ENCODE peak calls at places on chromosome 2, in four cellular contexts. D, H, Q and E are unnamed samples.
A peak's percentile ranks its signal among the peaks of the same experiment; 100 is the strongest.

GRCh38 chr2:36403675-36404230 is 48.2 kb downstream of the CRIM1 start:
- DNase-seq in Q (no peak), D (no peak), H (no peak), E (no peak)

GRCh38 chr2:41768301-41768700 is 279.5 kb upstream of the PKDCC start:
- DNase-seq in Q (peak; percentile 62), D (no peak), H (peak; percentile 19), E (peak; percentile 8)

GRCh38 chr2:33220533-33220932 is 255.9 kb upstream of the RASGRP3 start:
- DNase-seq in H (no peak), D (no peak), Q (peak; percentile 53), E (no peak)

GRCh38 chr2:68253211-68254068 is 1.1 kb upstream of the PPP3R1 start:
- DNase-seq in D (no peak), H (no peak), Q (no peak), E (no peak)

GRCh38 chr2:233360771-233361176 is 6.5 kb downstream of the DGKD start:
- DNase-seq in Q (no peak), H (no peak), D (no peak), E (no peak)

GRCh38 chr2:37664190-37664751 is 7.2 kb downstream of the CDC42EP3 start:
- DNase-seq in H (no peak), D (no peak), Q (no peak), E (no peak)

GRCh38 chr2:149330127-149331022 is at the start of gene LYPD6:
- DNase-seq in H (peak; percentile 74), D (peak; percentile 62), Q (peak; percentile 91), E (peak; percentile 76)

GRCh38 chr2:241933175-241933911 is 63.8 kb downstream of the RTP5 start:
- DNase-seq in D (peak; percentile 63), H (no peak), Q (no peak), E (no peak)

GRCh38 chr2:179891237-179891636 is 29.8 kb upstream of the ZNF385B start:
- DNase-seq in Q (no peak), D (no peak), H (no peak), E (no peak)

GRCh38 chr2:19868705-19869550 is 32.9 kb downstream of the TTC32 start:
- DNase-seq in D (peak; percentile 61), H (peak; percentile 37), Q (peak; percentile 85), E (peak; percentile 39)

GRCh38 chr2:190044866-190045265 is 17.7 kb downstream of the MSTN start:
- DNase-seq in H (no peak), Q (no peak), D (no peak), E (no peak)

GRCh38 chr2:26562811-26563645 is 78.1 kb downstream of the CIB4 start:
- DNase-seq in H (peak; percentile 8), Q (peak; percentile 24), D (no peak), E (no peak)

GRCh38 chr2:118169359-118170005 is 81.2 kb downstream of the INSIG2 start:
- DNase-seq in D (peak; percentile 63), H (no peak), Q (peak; percentile 55), E (no peak)

GRCh38 chr2:38065502-38066135 is 10.3 kb downstream of the CYP1B1 start:
- DNase-seq in H (no peak), D (no peak), Q (peak; percentile 46), E (no peak)

GRCh38 chr2:210428415-210429179 is 48.0 kb downstream of the LANCL1 start:
- DNase-seq in D (no peak), Q (no peak), H (no peak), E (no peak)

GRCh38 chr2:165691615-165692014 is 102.4 kb downstream of the GALNT3 start:
- DNase-seq in Q (peak; percentile 87), D (no peak), H (peak; percentile 27), E (peak; percentile 15)

GRCh38 chr2:209476367-209477191 is 52.7 kb downstream of the MAP2 start:
- DNase-seq in Q (no peak), D (no peak), H (no peak), E (no peak)

GRCh38 chr2:223625652-223626051 is 23.5 kb upstream of the SCG2 start:
- DNase-seq in Q (no peak), H (no peak), D (no peak), E (no peak)

GRCh38 chr2:65549262-65550036 is 117.0 kb upstream of the SPRED2 start:
- DNase-seq in Q (no peak), D (no peak), H (no peak), E (no peak)

GRCh38 chr2:97845818-97846217 is 132.4 kb downstream of the ZAP70 start:
- DNase-seq in Q (no peak), H (no peak), D (no peak), E (no peak)

GRCh38 chr2:235444101-235444597 is 49.7 kb upstream of the AGAP1 start:
- DNase-seq in Q (peak; percentile 58), H (no peak), D (no peak), E (no peak)

GRCh38 chr2:202102425-202103005 is 29.5 kb downstream of the KIAA2012 start:
- DNase-seq in H (no peak), Q (peak; percentile 72), D (no peak), E (no peak)

GRCh38 chr2:16039055-16039454 is 98.7 kb downstream of the MYCN start:
- DNase-seq in Q (peak; percentile 35), D (no peak), H (no peak), E (no peak)

GRCh38 chr2:199160677-199161465 is 296.9 kb downstream of the SATB2 start:
- DNase-seq in D (no peak), Q (no peak), H (no peak), E (no peak)

GRCh38 chr2:108449410-108450200 is 599 bp downstream of the GCC2 start:
- DNase-seq in D (no peak), H (no peak), Q (no peak), E (no peak)

GRCh38 chr2:66813525-66813924 is 378.6 kb downstream of the MEIS1 start:
- DNase-seq in D (no peak), Q (no peak), H (no peak), E (no peak)

GRCh38 chr2:221836091-221836490 is 264.0 kb upstream of the EPHA4 start:
- DNase-seq in D (no peak), Q (no peak), H (no peak), E (no peak)

GRCh38 chr2:44652701-44653100 is 288.8 kb upstream of the SIX3 start:
- DNase-seq in H (no peak), Q (no peak), D (no peak), E (no peak)